ENCODE peak calls at places on chromosome 3, in seven cellular contexts. T, Y, R, A, H, C and B are unnamed samples.

GRCh38 chr3:107927361-107928083 is 163.3 kb downstream of the CD47 start:
- DNase-seq in Y (peak; percentile 72), H (peak; percentile 77), R (peak; percentile 67), A (peak; percentile 86), C (peak; percentile 80), T (peak; percentile 76), B (peak; percentile 90)

GRCh38 chr3:72560857-72561675 is 287.2 kb downstream of the SHQ1 start:
- DNase-seq in Y (no peak), H (no peak), C (no peak), A (no peak), T (no peak), R (no peak), B (no peak)

GRCh38 chr3:156246939-156247725 is 126.8 kb downstream of the KCNAB1 start:
- DNase-seq in Y (no peak), R (no peak), H (no peak), C (no peak), T (no peak), A (no peak), B (no peak)

GRCh38 chr3:44915702-44916438 is 41.5 kb downstream of the TGM4 start:
- DNase-seq in H (no peak), T (no peak), C (no peak), A (no peak), R (no peak), Y (no peak), B (no peak)

GRCh38 chr3:148943531-148944200 is 47.7 kb upstream of the GYG1 start:
- DNase-seq in C (no peak), T (no peak), R (peak; percentile 16), H (no peak), Y (no peak), A (peak; percentile 73), B (no peak)

GRCh38 chr3:4284865-4285264 is 18.3 kb upstream of the SETMAR start:
- DNase-seq in C (no peak), H (no peak), T (no peak), Y (no peak), R (no peak), A (no peak), B (no peak)

GRCh38 chr3:143122608-143123352 is 3.2 kb downstream of the CHST2 start:
- DNase-seq in A (peak; percentile 29), R (no peak), C (no peak), Y (no peak), T (no peak), H (no peak), B (no peak)

GRCh38 chr3:33313331-33313730 is 36.1 kb downstream of the FBXL2 start:
- DNase-seq in T (no peak), Y (no peak), A (no peak), C (no peak), R (no peak), H (no peak), B (no peak)

GRCh38 chr3:189512039-189512438 is 119.2 kb upstream of the TP63 start:
- DNase-seq in C (no peak), R (no peak), T (no peak), Y (no peak), A (peak; percentile 35), H (no peak), B (no peak)

GRCh38 chr3:141360888-141361598 is 7.3 kb upstream of the ZBTB38 start:
- DNase-seq in A (peak; percentile 72), R (no peak), C (no peak), Y (no peak), H (no peak), T (no peak), B (no peak)

GRCh38 chr3:135082706-135083105 is 287.6 kb downstream of the EPHB1 start:
- DNase-seq in R (no peak), C (no peak), Y (no peak), H (no peak), T (no peak), A (no peak), B (no peak)

GRCh38 chr3:155112661-155113389 is 32.7 kb downstream of the MME start:
- DNase-seq in R (no peak), C (no peak), H (no peak), Y (no peak), T (no peak), A (no peak), B (no peak)

GRCh38 chr3:43348852-43349574 is 62.7 kb downstream of the SNRK start:
- DNase-seq in A (no peak), T (no peak), C (no peak), Y (no peak), H (no peak), R (no peak), B (no peak)

GRCh38 chr3:71398157-71398836 is 185.2 kb downstream of the FOXP1 start:
- DNase-seq in C (no peak), H (no peak), A (no peak), Y (no peak), R (no peak), T (no peak), B (no peak)

GRCh38 chr3:8497582-8497981 is 4.0 kb upstream of the LMCD1 start:
- DNase-seq in C (no peak), A (no peak), T (no peak), R (no peak), Y (no peak), H (no peak), B (no peak)

GRCh38 chr3:119149484-119149883 is 3.5 kb downstream of the TEX55 start:
- DNase-seq in T (no peak), Y (no peak), C (no peak), R (no peak), A (no peak), H (no peak), B (no peak)

GRCh38 chr3:59818-60217 is 136.7 kb upstream of the CHL1 start:
- DNase-seq in C (no peak), Y (no peak), H (no peak), T (no peak), R (no peak), A (no peak), B (no peak)

GRCh38 chr3:46895204-46895660 is 17.7 kb downstream of the PTH1R start:
- DNase-seq in H (peak; percentile 77), R (peak; percentile 71), T (peak; percentile 84), A (peak; percentile 82), C (peak; percentile 86), Y (peak; percentile 71), B (peak; percentile 78)

GRCh38 chr3:136734382-136735070 is 17.7 kb downstream of the STAG1 start:
- DNase-seq in R (no peak), Y (no peak), C (no peak), H (no peak), T (no peak), A (peak; percentile 28), B (no peak)

GRCh38 chr3:9386060-9386459 is 11.4 kb upstream of the SETD5 start:
- DNase-seq in Y (no peak), H (no peak), A (no peak), R (no peak), T (no peak), C (no peak), B (no peak)

GRCh38 chr3:55128201-55128870 is 200.5 kb upstream of the LRTM1 start:
- DNase-seq in A (no peak), H (no peak), C (no peak), R (no peak), T (no peak), Y (no peak), B (no peak)

GRCh38 chr3:13088020-13089006 is 15.1 kb upstream of the IQSEC1 start:
- DNase-seq in A (peak; percentile 70), T (no peak), H (no peak), Y (no peak), R (no peak), C (no peak), B (no peak)

GRCh38 chr3:149967067-149967685 is 3.5 kb downstream of the PFN2 start:
- DNase-seq in T (no peak), Y (no peak), H (no peak), A (peak; percentile 24), R (no peak), C (no peak), B (no peak)

GRCh38 chr3:185561958-185562357 is 9.6 kb upstream of the LIPH start:
- DNase-seq in A (no peak), H (no peak), Y (no peak), C (no peak), R (no peak), T (no peak), B (no peak)

GRCh38 chr3:157428957-157429356 is 7.7 kb upstream of the PTX3 start:
- DNase-seq in A (no peak), Y (no peak), R (no peak), H (no peak), T (no peak), C (no peak), B (no peak)

GRCh38 chr3:193803288-193803687 is 210.3 kb downstream of the OPA1 start:
- DNase-seq in R (peak; percentile 61), Y (no peak), C (no peak), A (no peak), H (no peak), T (no peak), B (no peak)

GRCh38 chr3:3201584-3201983 is 22.1 kb upstream of the CRBN start:
- DNase-seq in R (no peak), Y (no peak), C (no peak), T (no peak), H (no peak), A (peak; percentile 30), B (no peak)

GRCh38 chr3:10950476-10951294 is 41.9 kb upstream of the SLC6A1 start:
- DNase-seq in H (no peak), Y (no peak), A (peak; percentile 30), T (peak; percentile 41), R (peak; percentile 41), C (no peak), B (no peak)

GRCh38 chr3:113574213-113574612 is 41.9 kb downstream of the SIDT1 start:
- DNase-seq in A (no peak), Y (no peak), T (no peak), C (no peak), H (no peak), R (no peak), B (no peak)

GRCh38 chr3:125313060-125313635 is 62.0 kb downstream of the ZNF148 start:
- DNase-seq in A (no peak), C (no peak), Y (no peak), H (no peak), R (no peak), T (no peak), B (no peak)

GRCh38 chr3:136750209-136750921 is 1.8 kb downstream of the STAG1 start:
- DNase-seq in C (no peak), A (no peak), Y (no peak), H (no peak), T (no peak), R (no peak), B (no peak)

GRCh38 chr3:81579744-81580143 is 181.7 kb downstream of the GBE1 start:
- DNase-seq in R (no peak), T (no peak), C (no peak), A (no peak), Y (no peak), H (no peak), B (no peak)

GRCh38 chr3:5187920-5188418 is 462 bp downstream of the EDEM1 start:
- DNase-seq in H (peak; percentile 58), T (peak; percentile 60), Y (peak; percentile 48), A (peak; percentile 34), C (peak; percentile 52), R (peak; percentile 18), B (peak; percentile 65)

GRCh38 chr3:132445812-132446211 is 28.5 kb downstream of the DNAJC13 start:
- DNase-seq in A (no peak), H (no peak), R (no peak), C (no peak), Y (no peak), T (no peak), B (no peak)

GRCh38 chr3:194936091-194936490 is 250.4 kb downstream of the FAM43A start:
- DNase-seq in T (no peak), Y (no peak), H (no peak), C (no peak), R (no peak), A (no peak), B (no peak)